ENCODE peak calls at places on chromosomes 2 and 18, in five cellular contexts. J, A, E, Z and R are unnamed samples.

GRCh38 chr2:27724905-27725693 is 46.4 kb upstream of the MRPL33 start:
- DNase-seq in J (no peak), A (no peak), E (no peak), Z (no peak), R (no peak)

GRCh38 chr2:57598552-57598951 is 448.1 kb upstream of the VRK2 start:
- DNase-seq in J (peak), A (no peak), E (no peak), Z (no peak), R (no peak)

GRCh38 chr18:34901299-34901698 is 139.9 kb upstream of the MAPRE2 start:
- DNase-seq in J (no peak), A (no peak), E (no peak), Z (no peak), R (no peak)

GRCh38 chr18:51070545-51070944 is 40.5 kb downstream of the SMAD4 start:
- DNase-seq in J (no peak), A (no peak), E (no peak), Z (no peak), R (no peak)

GRCh38 chr2:80499095-80499494 is 194.5 kb upstream of the LRRTM1 start:
- DNase-seq in J (no peak), A (no peak), E (no peak), Z (no peak), R (no peak)

GRCh38 chr2:67798536-67799160 is 264.2 kb downstream of the C1D start:
- DNase-seq in J (no peak), A (no peak), E (no peak), Z (no peak), R (no peak)

GRCh38 chr2:109487237-109487869 is 126.4 kb downstream of the SEPTIN10 start:
- DNase-seq in J (no peak), A (no peak), E (no peak), Z (no peak), R (no peak)

GRCh38 chr2:68031546-68032160 is 31.2 kb downstream of the C1D start:
- DNase-seq in J (no peak), A (no peak), E (peak), Z (no peak), R (no peak)

GRCh38 chr2:73059106-73059505 is 12.4 kb downstream of the SFXN5 start:
- DNase-seq in J (no peak), A (no peak), E (no peak), Z (no peak), R (no peak)

GRCh38 chr18:47050468-47050867 is 15.0 kb upstream of the ELOA2 start:
- DNase-seq in J (no peak), A (no peak), E (no peak), Z (no peak), R (no peak)

GRCh38 chr18:78126106-78126505 is 853.5 kb upstream of the SALL3 start:
- DNase-seq in J (no peak), A (no peak), E (no peak), Z (no peak), R (no peak)

GRCh38 chr2:223772363-223772762 is 65.0 kb downstream of the AP1S3 start:
- DNase-seq in J (no peak), A (no peak), E (no peak), Z (no peak), R (no peak)

GRCh38 chr2:220192994-220193753 is 565.7 kb downstream of the SLC4A3 start:
- DNase-seq in J (no peak), A (no peak), E (no peak), Z (no peak), R (no peak)

GRCh38 chr2:201513271-201513670 is 61.7 kb downstream of the STRADB start:
- DNase-seq in J (no peak), A (no peak), E (no peak), Z (no peak), R (no peak)

GRCh38 chr18:29383311-29384273 is 1206.7 kb upstream of the CDH2 start:
- DNase-seq in J (no peak), A (no peak), E (no peak), Z (no peak), R (no peak)

GRCh38 chr2:240840435-240841060 is 20.5 kb upstream of the KIF1A start:
- DNase-seq in J (no peak), A (no peak), E (peak), Z (no peak), R (no peak)

GRCh38 chr2:112055833-112056625 is 960 bp downstream of the TMEM87B start:
- DNase-seq in J (peak), A (peak), E (peak), Z (no peak), R (peak)

GRCh38 chr2:214226061-214226460 is 184.8 kb upstream of the VWC2L start:
- DNase-seq in J (no peak), A (no peak), E (no peak), Z (no peak), R (no peak)

GRCh38 chr2:113784823-113785744 is 28.6 kb upstream of the SLC35F5 start:
- DNase-seq in J (no peak), A (no peak), E (no peak), Z (no peak), R (no peak)

GRCh38 chr2:214382229-214382628 is 28.6 kb upstream of the VWC2L start:
- DNase-seq in J (no peak), A (no peak), E (no peak), Z (no peak), R (no peak)

GRCh38 chr2:161745866-161746614 is 121.8 kb downstream of the SLC4A10 start:
- DNase-seq in J (no peak), A (no peak), E (no peak), Z (no peak), R (no peak)

GRCh38 chr2:240972201-240972600 is 26.2 kb upstream of the SNED1 start:
- DNase-seq in J (no peak), A (no peak), E (no peak), Z (no peak), R (no peak)

GRCh38 chr2:75277111-75277510 is 77.8 kb upstream of the TACR1 start:
- DNase-seq in J (no peak), A (no peak), E (no peak), Z (no peak), R (no peak)

GRCh38 chr18:59919026-59919425 is 19.2 kb downstream of the PMAIP1 start:
- DNase-seq in J (no peak), A (no peak), E (no peak), Z (no peak), R (no peak)

GRCh38 chr2:36834721-36835120 is 131.6 kb downstream of the STRN start:
- DNase-seq in J (no peak), A (no peak), E (no peak), Z (no peak), R (no peak)

GRCh38 chr2:120594856-120595685 is 140.6 kb upstream of the GLI2 start:
- DNase-seq in J (no peak), A (no peak), E (no peak), Z (no peak), R (no peak)

GRCh38 chr2:73852020-73852419 is 23.3 kb downstream of the STAMBP start:
- DNase-seq in J (no peak), A (no peak), E (no peak), Z (no peak), R (no peak)

GRCh38 chr2:180406687-180407086 is 399.6 kb upstream of the CWC22 start:
- DNase-seq in J (no peak), A (no peak), E (no peak), Z (no peak), R (no peak)

GRCh38 chr2:215797676-215798075 is 215.7 kb downstream of the MREG start:
- DNase-seq in J (no peak), A (no peak), E (no peak), Z (no peak), R (no peak)

GRCh38 chr2:196925768-196926561 is 542 bp downstream of the PGAP1 start:
- DNase-seq in J (no peak), A (peak), E (no peak), Z (no peak), R (peak)

GRCh38 chr2:56476509-56477071 is 292.8 kb downstream of the CCDC85A start:
- DNase-seq in J (no peak), A (no peak), E (no peak), Z (no peak), R (no peak)

GRCh38 chr2:204108874-204109295 is 172.3 kb downstream of the ICOS start:
- DNase-seq in J (no peak), A (no peak), E (no peak), Z (no peak), R (no peak)

GRCh38 chr18:39462436-39462835 is 1896.8 kb upstream of the CELF4 start:
- DNase-seq in J (no peak), A (no peak), E (no peak), Z (no peak), R (no peak)

GRCh38 chr2:151042938-151043337 is 218.7 kb downstream of the RBM43 start:
- DNase-seq in J (no peak), A (no peak), E (no peak), Z (no peak), R (no peak)

GRCh38 chr18:2939317-2939716 is 73.6 kb downstream of the LPIN2 start:
- DNase-seq in J (no peak), A (no peak), E (no peak), Z (no peak), R (peak)